ENCODE peak calls at places on chromosomes 5 and 9, in five cellular contexts. U, Z, I, D and X are unnamed samples. For H3K9me3 and H3K27me3, the result is how much of the 10 kb centered on the place peaks cover.

GRCh38 chr9:110808599-110808980 is 140.0 kb downstream of the MUSK start:
- DNase-seq in U (no peak), Z (no peak), I (no peak), D (no peak), X (no peak)

GRCh38 chr9:37676411-37676830 is 25.7 kb downstream of the FRMPD1 start:
- DNase-seq in U (no peak), I (no peak), D (no peak), Z (no peak), X (no peak)

GRCh38 chr9:110753734-110754231 is 85.2 kb downstream of the MUSK start:
- DNase-seq in Z (peak), I (no peak), U (no peak), D (no peak), X (no peak)

GRCh38 chr9:133715866-133716563 is 22.1 kb downstream of the SARDH start:
- DNase-seq in D (no peak), Z (no peak), U (no peak), I (peak), X (peak)

GRCh38 chr9:85949591-85950335 is 8.8 kb downstream of the NAA35 start:
- DNase-seq in D (no peak), Z (no peak), U (no peak), I (no peak), X (no peak)

GRCh38 chr5:55850839-55851674 is at the start of gene IL31RA:
- DNase-seq in I (no peak), U (no peak), Z (peak), D (no peak), X (no peak)

GRCh38 chr9:133932176-133932575 is 59.9 kb downstream of the VAV2 start:
- DNase-seq in I (no peak), Z (no peak), D (no peak), U (no peak), X (no peak)

GRCh38 chr9:116471093-116471906 is 215.8 kb upstream of the TRIM32 start:
- DNase-seq in D (no peak), U (peak), Z (no peak), I (no peak), X (no peak)

GRCh38 chr5:55551904-55552303 is 17.1 kb upstream of the PLPP1 start:
- DNase-seq in I (no peak), Z (peak), D (no peak), U (no peak), X (no peak)

GRCh38 chr5:111070272-111071134 is 1.0 kb upstream of the TSLP start:
- DNase-seq in I (peak), Z (no peak), U (no peak), D (peak), X (no peak)

GRCh38 chr5:17331649-17332048 is 114.2 kb downstream of the BASP1 start:
- DNase-seq in Z (no peak), U (no peak), I (no peak), D (no peak), X (no peak)

DNA sequence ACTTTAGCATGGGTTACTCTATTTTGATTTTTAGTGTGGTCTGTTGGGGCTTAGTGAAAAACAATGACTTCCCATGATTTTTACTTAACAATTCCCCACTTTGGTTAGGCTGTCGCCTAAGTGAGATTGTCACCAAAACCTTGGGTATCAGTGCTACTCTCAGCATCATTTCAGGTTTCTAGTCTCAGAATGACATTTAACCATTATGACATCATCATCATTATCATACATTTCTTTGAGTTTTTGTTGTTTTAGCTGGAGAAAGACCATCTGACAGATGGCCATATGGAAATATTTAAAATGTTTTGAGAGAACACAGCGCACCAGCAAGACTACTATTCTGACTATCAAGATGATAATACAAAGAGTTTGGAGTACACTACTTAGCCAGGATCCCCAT is 551.0 kb upstream of the PTPRD start:
- DNase-seq in U (no peak), I (no peak), Z (no peak), D (no peak), X (no peak)
- H3K9me3 ChIP-seq in U (under half), I (under half), Z (under half), D (under half), X (under half)

DNA sequence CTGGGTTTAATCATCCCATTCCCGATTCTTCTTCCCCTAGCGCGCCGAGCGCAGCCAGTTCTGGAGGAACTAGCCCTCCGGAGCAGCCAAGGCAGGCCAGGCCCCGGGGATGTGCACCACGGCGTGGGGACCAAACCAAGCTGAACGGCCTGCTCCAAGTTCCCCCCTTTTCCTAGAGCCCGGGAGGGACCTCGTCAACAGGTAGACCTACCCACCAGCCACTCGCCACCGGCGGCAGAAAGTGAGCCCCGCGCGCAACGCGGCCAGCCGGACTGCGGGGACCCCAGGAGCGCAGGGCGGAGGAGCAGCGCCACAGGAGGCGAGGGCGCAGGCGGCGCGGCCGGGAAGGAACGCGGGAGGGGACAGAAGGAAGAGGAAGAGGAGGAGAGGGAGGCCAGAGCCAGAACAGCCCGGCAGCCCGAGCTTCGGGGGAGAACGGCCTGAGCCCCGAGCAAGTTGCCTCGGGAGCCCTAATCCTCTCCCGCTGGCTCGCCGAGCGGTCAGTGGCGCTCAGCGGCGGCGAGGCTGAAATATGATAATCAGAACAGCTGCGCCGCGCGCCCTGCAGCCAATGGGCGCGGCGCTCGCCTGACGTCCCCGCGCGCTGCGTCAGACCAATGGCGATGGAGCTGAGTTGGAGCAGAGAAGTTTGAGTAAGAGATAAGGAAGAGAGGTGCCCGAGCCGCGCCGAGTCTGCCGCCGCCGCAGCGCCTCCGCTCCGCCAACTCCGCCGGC is at the start of gene ISL1:
- DNase-seq in Z (peak), U (peak), I (peak), D (no peak), X (no peak)
- H3K27me3 ChIP-seq in Z (half or more), U (under half), I (under half), D (under half), X (under half)

GRCh38 chr5:42557689-42558088 is 134.4 kb downstream of the GHR start:
- DNase-seq in D (no peak), I (no peak), U (no peak), Z (no peak), X (no peak)

GRCh38 chr5:42555010-42555409 is 131.8 kb downstream of the GHR start:
- DNase-seq in Z (no peak), U (no peak), D (no peak), I (no peak), X (no peak)

GRCh38 chr5:42555797-42556196 is 132.6 kb downstream of the GHR start:
- DNase-seq in U (no peak), D (no peak), Z (peak), I (no peak), X (no peak)

GRCh38 chr5:42552597-42552996 is 129.4 kb downstream of the GHR start:
- DNase-seq in I (no peak), U (no peak), D (no peak), Z (no peak), X (no peak)

GRCh38 chr5:42553461-42553860 is 130.2 kb downstream of the GHR start:
- DNase-seq in U (no peak), D (no peak), I (no peak), Z (no peak), X (no peak)
- H3K27ac ChIP-seq in U (no peak), D (no peak), I (no peak), Z (no peak), X (no peak)

GRCh38 chr5:141326088-141326854 is 4.0 kb upstream of the PCDHGA1 start:
- DNase-seq in I (no peak), D (peak), U (peak), Z (peak), X (peak)
- H3K9me3 ChIP-seq in I (under half), D (under half), U (under half), Z (under half), X (under half)